ENCODE peak calls at places on chromosomes 4 and X, in seven cellular contexts. One of them, this sample, is unnamed.

GRCh38 chrX:38664285-38664684 is 102.9 kb downstream of the TSPAN7 start:
- DNase-seq in T-cell: no peak
- DNase-seq in iris pigment epithelial cell: peak
- DNase-seq in NB4: peak
- DNase-seq in activated CD8-positive, alpha-beta memory T cell treated with anti-CD3 and anti-CD28 coated beads, Interleukin-2, amount 10 ng/mL, durations not matched to agents 7 days and 5 days: no peak
- DNase-seq in activated T-cell treated with anti-CD3 and anti-CD28 coated beads for 48 hours: no peak
- DNase-seq in neural crest cell: peak
- DNase-seq in this sample: no peak

GRCh38 chr4:33825685-33826084 is 2418.6 kb downstream of the ARAP2 start:
- DNase-seq in T-cell: no peak
- DNase-seq in iris pigment epithelial cell: no peak
- DNase-seq in NB4: no peak
- DNase-seq in activated CD8-positive, alpha-beta memory T cell treated with anti-CD3 and anti-CD28 coated beads, Interleukin-2, amount 10 ng/mL, durations not matched to agents 7 days and 5 days: no peak
- DNase-seq in activated T-cell treated with anti-CD3 and anti-CD28 coated beads for 48 hours: no peak
- DNase-seq in neural crest cell: no peak
- DNase-seq in this sample: no peak

GRCh38 chr4:151660676-151661075 is 100.1 kb downstream of the GATB start:
- DNase-seq in T-cell: no peak
- DNase-seq in iris pigment epithelial cell: no peak
- DNase-seq in NB4: no peak
- DNase-seq in activated CD8-positive, alpha-beta memory T cell treated with anti-CD3 and anti-CD28 coated beads, Interleukin-2, amount 10 ng/mL, durations not matched to agents 7 days and 5 days: no peak
- DNase-seq in activated T-cell treated with anti-CD3 and anti-CD28 coated beads for 48 hours: no peak
- DNase-seq in neural crest cell: no peak
- DNase-seq in this sample: no peak

GRCh38 chr4:168674077-168674747 is 177.4 kb downstream of the PALLD start:
- DNase-seq in T-cell: no peak
- DNase-seq in iris pigment epithelial cell: peak
- DNase-seq in NB4: no peak
- DNase-seq in activated CD8-positive, alpha-beta memory T cell treated with anti-CD3 and anti-CD28 coated beads, Interleukin-2, amount 10 ng/mL, durations not matched to agents 7 days and 5 days: no peak
- DNase-seq in activated T-cell treated with anti-CD3 and anti-CD28 coated beads for 48 hours: no peak
- DNase-seq in neural crest cell: no peak
- DNase-seq in this sample: no peak

GRCh38 chr4:180598281-180598680 is 1644.9 kb upstream of the TENM3 start:
- DNase-seq in T-cell: no peak
- DNase-seq in iris pigment epithelial cell: no peak
- DNase-seq in NB4: peak
- DNase-seq in activated CD8-positive, alpha-beta memory T cell treated with anti-CD3 and anti-CD28 coated beads, Interleukin-2, amount 10 ng/mL, durations not matched to agents 7 days and 5 days: no peak
- DNase-seq in activated T-cell treated with anti-CD3 and anti-CD28 coated beads for 48 hours: no peak
- DNase-seq in neural crest cell: no peak
- DNase-seq in this sample: peak

GRCh38 chr4:14596437-14596836 is 405.8 kb upstream of the CPEB2 start:
- DNase-seq in T-cell: no peak
- DNase-seq in iris pigment epithelial cell: no peak
- DNase-seq in NB4: no peak
- DNase-seq in activated CD8-positive, alpha-beta memory T cell treated with anti-CD3 and anti-CD28 coated beads, Interleukin-2, amount 10 ng/mL, durations not matched to agents 7 days and 5 days: no peak
- DNase-seq in activated T-cell treated with anti-CD3 and anti-CD28 coated beads for 48 hours: no peak
- DNase-seq in neural crest cell: no peak
- DNase-seq in this sample: no peak

GRCh38 chrX:120023259-120023658 is 54.2 kb downstream of the RHOXF2B start:
- DNase-seq in T-cell: no peak
- DNase-seq in iris pigment epithelial cell: no peak
- DNase-seq in NB4: no peak
- DNase-seq in activated CD8-positive, alpha-beta memory T cell treated with anti-CD3 and anti-CD28 coated beads, Interleukin-2, amount 10 ng/mL, durations not matched to agents 7 days and 5 days: no peak
- DNase-seq in activated T-cell treated with anti-CD3 and anti-CD28 coated beads for 48 hours: no peak
- DNase-seq in neural crest cell: no peak
- DNase-seq in this sample: no peak

GRCh38 chrX:56792270-56793111 is 63.4 kb downstream of the NBDY start:
- DNase-seq in T-cell: no peak
- DNase-seq in iris pigment epithelial cell: no peak
- DNase-seq in NB4: no peak
- DNase-seq in activated CD8-positive, alpha-beta memory T cell treated with anti-CD3 and anti-CD28 coated beads, Interleukin-2, amount 10 ng/mL, durations not matched to agents 7 days and 5 days: peak
- DNase-seq in activated T-cell treated with anti-CD3 and anti-CD28 coated beads for 48 hours: no peak
- DNase-seq in neural crest cell: no peak
- DNase-seq in this sample: no peak

GRCh38 chr4:6278801-6279197 is 9.1 kb downstream of the WFS1 start:
- DNase-seq in T-cell: no peak
- DNase-seq in iris pigment epithelial cell: peak
- DNase-seq in NB4: peak
- DNase-seq in activated CD8-positive, alpha-beta memory T cell treated with anti-CD3 and anti-CD28 coated beads, Interleukin-2, amount 10 ng/mL, durations not matched to agents 7 days and 5 days: peak
- DNase-seq in activated T-cell treated with anti-CD3 and anti-CD28 coated beads for 48 hours: no peak
- DNase-seq in neural crest cell: no peak
- DNase-seq in this sample: peak

GRCh38 chrX:45778621-45779020 is 577.9 kb upstream of the DIPK2B start:
- DNase-seq in T-cell: no peak
- DNase-seq in iris pigment epithelial cell: no peak
- DNase-seq in NB4: peak
- DNase-seq in activated CD8-positive, alpha-beta memory T cell treated with anti-CD3 and anti-CD28 coated beads, Interleukin-2, amount 10 ng/mL, durations not matched to agents 7 days and 5 days: no peak
- DNase-seq in activated T-cell treated with anti-CD3 and anti-CD28 coated beads for 48 hours: no peak
- DNase-seq in neural crest cell: no peak
- DNase-seq in this sample: peak

GRCh38 chrX:29254515-29254914 is 667.3 kb downstream of the IL1RAPL1 start:
- DNase-seq in T-cell: no peak
- DNase-seq in iris pigment epithelial cell: no peak
- DNase-seq in NB4: no peak
- DNase-seq in activated CD8-positive, alpha-beta memory T cell treated with anti-CD3 and anti-CD28 coated beads, Interleukin-2, amount 10 ng/mL, durations not matched to agents 7 days and 5 days: no peak
- DNase-seq in activated T-cell treated with anti-CD3 and anti-CD28 coated beads for 48 hours: no peak
- DNase-seq in neural crest cell: no peak
- DNase-seq in this sample: no peak

GRCh38 chr4:30756553-30756952 is 36.4 kb downstream of the PCDH7 start:
- DNase-seq in T-cell: no peak
- DNase-seq in iris pigment epithelial cell: no peak
- DNase-seq in NB4: no peak
- DNase-seq in activated CD8-positive, alpha-beta memory T cell treated with anti-CD3 and anti-CD28 coated beads, Interleukin-2, amount 10 ng/mL, durations not matched to agents 7 days and 5 days: no peak
- DNase-seq in activated T-cell treated with anti-CD3 and anti-CD28 coated beads for 48 hours: no peak
- DNase-seq in neural crest cell: no peak
- DNase-seq in this sample: no peak

GRCh38 chr4:42965326-42965725 is 72.8 kb downstream of the GRXCR1 start:
- DNase-seq in T-cell: no peak
- DNase-seq in iris pigment epithelial cell: no peak
- DNase-seq in NB4: peak
- DNase-seq in activated CD8-positive, alpha-beta memory T cell treated with anti-CD3 and anti-CD28 coated beads, Interleukin-2, amount 10 ng/mL, durations not matched to agents 7 days and 5 days: no peak
- DNase-seq in activated T-cell treated with anti-CD3 and anti-CD28 coated beads for 48 hours: no peak
- DNase-seq in neural crest cell: no peak
- DNase-seq in this sample: no peak

GRCh38 chrX:140439455-140439854 is 65.4 kb downstream of the SOX3 start:
- DNase-seq in T-cell: no peak
- DNase-seq in iris pigment epithelial cell: no peak
- DNase-seq in NB4: no peak
- DNase-seq in activated CD8-positive, alpha-beta memory T cell treated with anti-CD3 and anti-CD28 coated beads, Interleukin-2, amount 10 ng/mL, durations not matched to agents 7 days and 5 days: no peak
- DNase-seq in activated T-cell treated with anti-CD3 and anti-CD28 coated beads for 48 hours: no peak
- DNase-seq in neural crest cell: peak
- DNase-seq in this sample: no peak

GRCh38 chrX:17743913-17744312 is 6.6 kb downstream of the SCML1 start:
- DNase-seq in T-cell: no peak
- DNase-seq in iris pigment epithelial cell: no peak
- DNase-seq in NB4: no peak
- DNase-seq in activated CD8-positive, alpha-beta memory T cell treated with anti-CD3 and anti-CD28 coated beads, Interleukin-2, amount 10 ng/mL, durations not matched to agents 7 days and 5 days: no peak
- DNase-seq in activated T-cell treated with anti-CD3 and anti-CD28 coated beads for 48 hours: no peak
- DNase-seq in neural crest cell: no peak
- DNase-seq in this sample: no peak

GRCh38 chr4:145011636-145012035 is 86.4 kb downstream of the ANAPC10 start:
- DNase-seq in T-cell: no peak
- DNase-seq in iris pigment epithelial cell: peak
- DNase-seq in NB4: no peak
- DNase-seq in activated CD8-positive, alpha-beta memory T cell treated with anti-CD3 and anti-CD28 coated beads, Interleukin-2, amount 10 ng/mL, durations not matched to agents 7 days and 5 days: no peak
- DNase-seq in activated T-cell treated with anti-CD3 and anti-CD28 coated beads for 48 hours: no peak
- DNase-seq in neural crest cell: no peak
- DNase-seq in this sample: no peak

This sample was measured in MV-4-11.